ENCODE peak calls at places on chromosome 3, in eight cellular contexts. T, W, Z, F, O, J, N and D are unnamed samples.

GRCh38 chr3:193572426-193572908 is 17.8 kb upstream of the ATP13A4 start:
- DNase-seq in O (peak; percentile 58), W (no peak), T (peak; percentile 28), N (peak; percentile 60), F (peak; percentile 77), J (peak; percentile 62), Z (peak; percentile 37), D (peak; percentile 68)

GRCh38 chr3:193499152-193499551 is 55.5 kb downstream of the ATP13A4 start:
- DNase-seq in Z (no peak), F (no peak), O (no peak), T (no peak), W (no peak), J (no peak), N (no peak), D (no peak)

GRCh38 chr3:122921791-122922651 is 105.5 kb downstream of the SEMA5B start:
- DNase-seq in W (peak; percentile 29), N (no peak), J (no peak), F (peak; percentile 79), T (no peak), Z (no peak), O (no peak), D (no peak)

GRCh38 chr3:120093923-120094775 is at the start of gene GSK3B:
- DNase-seq in N (no peak), T (peak; percentile 99), O (no peak), F (peak; percentile 93), W (peak; percentile 93), J (peak; percentile 99), Z (peak; percentile 99), D (no peak)

GRCh38 chr3:165507576-165507975 is 311.4 kb upstream of the SLITRK3 start:
- DNase-seq in J (no peak), F (no peak), W (no peak), N (no peak), O (no peak), Z (no peak), T (no peak), D (no peak)

GRCh38 chr3:150038830-150039229 is 68.1 kb upstream of the PFN2 start:
- DNase-seq in Z (no peak), F (no peak), J (no peak), W (no peak), O (no peak), T (no peak), N (peak; percentile 41), D (no peak)

GRCh38 chr3:115624898-115625297 is 1.6 kb downstream of the GAP43 start:
- DNase-seq in O (no peak), J (no peak), W (no peak), Z (no peak), F (no peak), N (no peak), T (no peak), D (no peak)

GRCh38 chr3:111333642-111334041 is 208.4 kb upstream of the CD96 start:
- DNase-seq in N (peak; percentile 41), F (no peak), Z (no peak), J (no peak), W (no peak), O (peak; percentile 62), T (no peak), D (no peak)

GRCh38 chr3:31004025-31004678 is 109.7 kb upstream of the GADL1 start:
- DNase-seq in T (no peak), Z (no peak), N (peak; percentile 89), W (no peak), O (peak; percentile 80), J (no peak), F (no peak), D (no peak)

GRCh38 chr3:75136100-75136897 is 521.8 kb upstream of the CNTN3 start:
- DNase-seq in N (no peak), W (no peak), Z (no peak), O (no peak), J (no peak), T (no peak), F (no peak), D (no peak)

GRCh38 chr3:48595075-48595525 is at the start of gene COL7A1:
- DNase-seq in F (peak; percentile 19), W (no peak), N (no peak), O (no peak), T (no peak), J (no peak), Z (no peak), D (no peak)

GRCh38 chr3:147318900-147319299 is 87.4 kb downstream of the ZIC4 start:
- DNase-seq in T (no peak), N (no peak), F (no peak), O (no peak), Z (no peak), W (no peak), J (no peak), D (no peak)

GRCh38 chr3:55143336-55143735 is 215.5 kb upstream of the LRTM1 start:
- DNase-seq in J (no peak), T (no peak), N (no peak), W (no peak), F (no peak), O (no peak), Z (no peak), D (no peak)

GRCh38 chr3:62873672-62874397 is 1.4 kb downstream of the CADPS start:
- DNase-seq in N (no peak), J (no peak), F (peak; percentile 88), W (no peak), Z (peak; percentile 55), O (no peak), T (no peak), D (peak; percentile 76)

GRCh38 chr3:126758019-126758418 is 54.0 kb downstream of the CHCHD6 start:
- DNase-seq in O (no peak), W (no peak), N (no peak), J (no peak), F (peak; percentile 47), T (no peak), Z (no peak), D (no peak)

GRCh38 chr3:23704316-23704715 is 101.4 kb upstream of the UBE2E1 start:
- DNase-seq in F (no peak), T (no peak), Z (no peak), J (no peak), O (no peak), W (no peak), N (no peak), D (no peak)

GRCh38 chr3:101890716-101891115 is 41.4 kb downstream of the NFKBIZ start:
- DNase-seq in J (no peak), T (no peak), O (peak; percentile 75), N (peak; percentile 79), F (no peak), Z (no peak), W (no peak), D (no peak)

GRCh38 chr3:39814007-39814406 is 4.6 kb downstream of the MYRIP start:
- DNase-seq in N (peak; percentile 25), F (no peak), T (no peak), W (no peak), O (no peak), J (peak; percentile 68), Z (no peak), D (no peak)

GRCh38 chr3:35651456-35651855 is 12.1 kb downstream of the ARPP21 start:
- DNase-seq in Z (no peak), W (no peak), O (no peak), J (no peak), N (no peak), T (no peak), F (no peak), D (no peak)

GRCh38 chr3:49939858-49940666 is at the start of gene RBM6:
- DNase-seq in O (peak; percentile 100), N (peak; percentile 99), T (peak; percentile 93), J (peak; percentile 98), F (peak; percentile 96), W (peak; percentile 93), Z (peak; percentile 98), D (peak; percentile 96)

GRCh38 chr3:188772886-188773285 is 398.9 kb upstream of the TPRG1 start:
- DNase-seq in W (no peak), T (no peak), N (peak; percentile 89), Z (no peak), O (peak; percentile 91), J (peak; percentile 61), F (no peak), D (no peak)